ENCODE peak calls at places on chromosomes 5 and 9, in eight cellular contexts. F, O, P, A, Q, X, Y and B are unnamed samples.

GRCh38 chr9:125649826-125650225 is 57.2 kb downstream of the MAPKAP1 start:
- DNase-seq in F (no peak), P (no peak), Q (no peak), A (no peak), X (no peak), O (no peak), Y (no peak), B (no peak)

GRCh38 chr5:136510481-136510880 is 145.1 kb upstream of the TRPC7 start:
- DNase-seq in X (no peak), Q (no peak), A (no peak), P (no peak), Y (no peak), O (no peak), F (no peak), B (no peak)

GRCh38 chr5:160702856-160703453 is 149.1 kb downstream of the ATP10B start:
- DNase-seq in X (no peak), A (no peak), F (no peak), Y (peak), Q (no peak), P (no peak), O (no peak), B (no peak)

GRCh38 chr9:130042406-130042930 is 521 bp downstream of the FNBP1 start:
- DNase-seq in P (no peak), F (no peak), A (no peak), O (no peak), Y (no peak), Q (peak), X (peak), B (peak)

GRCh38 chr9:92292338-92293074 is 991 bp downstream of the IARS1 start:
- DNase-seq in O (no peak), A (peak), F (peak), Y (no peak), X (no peak), P (peak), Q (peak), B (no peak)

GRCh38 chr9:137435980-137436760 is 5.0 kb downstream of the ENTPD8 start:
- DNase-seq in Q (peak), O (peak), A (peak), F (peak), P (peak), X (peak), Y (no peak), B (no peak)

GRCh38 chr9:136059851-136060670 is 35.0 kb downstream of the NACC2 start:
- DNase-seq in F (no peak), A (no peak), O (no peak), Y (no peak), Q (peak), X (no peak), P (peak), B (no peak)

GRCh38 chr9:4116091-4116581 is 183.7 kb downstream of the GLIS3 start:
- DNase-seq in X (no peak), A (no peak), O (no peak), P (peak), Q (no peak), F (no peak), Y (no peak), B (no peak)

GRCh38 chr5:80300125-80300524 is 19.7 kb upstream of the SPZ1 start:
- DNase-seq in Y (no peak), O (no peak), Q (no peak), X (no peak), P (no peak), A (no peak), F (no peak), B (no peak)

GRCh38 chr5:129608350-129608749 is 139.5 kb upstream of the MINAR2 start:
- DNase-seq in O (no peak), F (no peak), Y (no peak), P (no peak), X (no peak), A (no peak), Q (no peak), B (no peak)

GRCh38 chr5:717143-717542 is 24.0 kb upstream of the TPPP start:
- DNase-seq in Y (no peak), Q (no peak), A (no peak), F (no peak), P (no peak), O (no peak), X (no peak), B (no peak)

GRCh38 chr9:98627291-98627690 is 81.4 kb downstream of the GABBR2 start:
- DNase-seq in O (no peak), A (no peak), F (no peak), P (peak), Y (no peak), X (no peak), Q (no peak), B (no peak)

GRCh38 chr5:74311961-74312360 is 328.6 kb downstream of the ENC1 start:
- DNase-seq in Y (no peak), P (no peak), Q (no peak), X (no peak), F (no peak), O (no peak), A (no peak), B (no peak)

GRCh38 chr5:150024241-150024984 is 23.9 kb downstream of the HMGXB3 start:
- DNase-seq in Y (no peak), Q (no peak), P (peak), A (no peak), F (no peak), O (no peak), X (no peak), B (no peak)

DNA sequence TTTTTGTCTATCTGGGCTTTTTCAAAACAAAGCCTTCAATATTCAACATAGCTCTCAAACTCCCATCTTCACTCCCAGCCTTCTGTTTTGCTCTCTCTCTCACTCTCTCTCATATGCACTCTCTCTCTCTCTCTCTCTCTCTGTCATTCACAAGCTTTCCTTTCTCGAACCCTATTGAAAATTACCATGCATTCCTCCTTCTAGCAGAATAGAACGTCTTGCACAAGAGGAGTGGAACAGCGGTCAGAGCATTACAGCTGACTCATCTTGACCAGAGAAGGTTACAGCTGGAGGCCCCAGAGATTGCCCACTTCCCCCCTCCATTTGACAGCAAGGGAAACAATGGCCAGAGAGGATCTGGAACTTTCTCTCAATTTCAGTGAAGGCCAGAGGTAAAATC is 51.0 kb upstream of the LIFR start:
- DNase-seq in O (no peak), Q (no peak), X (no peak), F (peak), Y (no peak), A (no peak), P (peak), B (no peak)
- TF ChIP-seq RAD21 in O (no peak), Q (no peak), X (no peak), F (no peak), Y (no peak), A (no peak), P (no peak), B (no peak)

DNA sequence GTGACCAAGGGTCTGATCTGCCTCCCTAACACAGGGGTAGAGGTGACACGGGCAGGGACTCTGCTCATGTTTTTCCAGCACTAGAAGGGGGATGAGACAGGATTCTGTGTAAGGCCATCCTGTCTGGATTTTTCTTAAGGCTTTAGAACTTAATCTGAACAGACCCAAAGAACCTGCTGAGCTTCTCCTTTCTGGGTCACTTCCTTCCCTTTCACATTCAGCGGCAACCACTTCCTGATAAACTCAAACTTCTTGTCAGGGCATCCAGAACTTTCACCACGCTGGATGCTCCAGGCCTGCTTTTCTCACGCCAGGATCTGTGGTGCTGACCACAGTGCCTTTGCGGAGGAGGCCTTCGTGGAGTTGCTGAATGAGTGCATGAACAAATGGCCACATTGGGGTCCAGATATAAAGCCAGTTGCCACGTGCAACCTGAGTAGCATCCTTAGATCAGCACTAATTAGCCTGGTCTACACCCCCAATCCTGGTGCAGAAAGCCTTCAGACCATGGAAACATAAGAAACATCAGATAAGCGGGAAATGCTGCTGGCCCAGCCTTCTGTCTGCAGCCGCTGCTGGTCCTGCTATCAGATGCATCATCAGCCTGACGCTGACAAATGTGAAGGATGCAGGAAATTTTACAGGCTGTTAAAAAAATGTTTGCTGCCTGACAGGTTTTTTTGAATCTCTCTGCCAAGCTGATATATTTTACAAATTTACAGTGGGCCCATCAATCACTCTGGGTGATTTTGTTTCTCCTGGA is 75.3 kb upstream of the BARHL1 start:
- DNase-seq in Y (no peak), F (no peak), X (peak), P (no peak), Q (peak), O (no peak), A (no peak), B (no peak)
- TF ChIP-seq RAD21 in Y (no peak), F (no peak), X (no peak), P (no peak), Q (no peak), O (no peak), A (no peak), B (no peak)

DNA sequence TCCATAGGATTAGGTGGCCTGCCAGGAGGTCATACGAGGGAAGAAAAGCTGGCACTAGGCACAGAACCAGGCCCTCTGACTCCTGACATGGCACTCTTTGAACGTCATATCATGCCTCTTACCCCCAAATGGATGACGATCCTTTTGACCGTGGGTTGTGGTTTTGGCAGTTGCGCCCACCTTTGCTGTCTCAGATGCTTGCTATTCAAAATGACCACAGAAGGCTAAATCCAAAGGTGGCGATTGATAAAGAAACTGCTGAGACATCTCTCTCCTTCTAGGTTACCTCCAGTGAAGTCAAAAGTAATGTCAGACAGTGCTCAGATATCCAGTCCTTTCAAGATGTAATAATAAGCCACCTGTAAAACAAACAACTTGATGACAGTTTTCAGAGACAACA is 385.0 kb downstream of the EFNA5 start:
- DNase-seq in P (no peak), A (no peak), O (no peak), F (no peak), Y (no peak), Q (no peak), X (no peak), B (no peak)
- TF ChIP-seq RAD21 in P (no peak), A (no peak), O (no peak), F (no peak), Y (no peak), Q (no peak), X (no peak), B (no peak)

DNA sequence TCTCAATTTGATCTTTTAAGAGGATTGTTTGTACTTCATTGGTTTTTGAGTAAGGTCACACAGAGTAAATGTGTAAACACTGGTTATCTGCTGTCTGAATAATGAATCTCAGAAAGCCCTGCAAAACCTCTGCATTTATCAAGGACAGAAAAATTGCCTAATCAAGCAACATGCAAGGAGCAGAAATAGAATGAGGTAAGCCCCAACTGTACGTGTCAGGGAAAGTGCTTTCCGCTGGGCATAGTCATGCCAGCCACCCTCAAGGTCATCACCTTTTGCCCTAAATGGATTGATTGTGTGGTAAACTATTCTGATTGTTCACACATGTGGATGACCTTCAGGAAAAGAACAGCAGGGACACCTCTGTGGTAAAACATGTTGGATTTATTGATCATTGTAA is 376.9 kb upstream of the KCNN2 start:
- DNase-seq in O (no peak), Y (no peak), Q (no peak), X (no peak), P (no peak), A (no peak), F (no peak), B (no peak)
- TF ChIP-seq RAD21 in O (no peak), Y (no peak), Q (no peak), X (no peak), P (no peak), A (no peak), F (no peak), B (no peak)